ENCODE peak calls at places on chromosomes 6 and 20, in ten cellular contexts. One of them, this sample, is unnamed. For H3K9me3, the result is how much of the 10 kb centered on the place peaks cover.

GRCh38 chr20:18879262-18879661 is 65.7 kb downstream of the SCP2D1 start:
- DNase-seq in adrenal gland: no peak
- DNase-seq in colonic mucosa: no peak
- DNase-seq in breast epithelium: no peak
- DNase-seq in endodermal cell: no peak
- DNase-seq in right cardiac atrium: no peak
- DNase-seq in ascending aorta: no peak
- DNase-seq in psoas muscle: no peak
- DNase-seq in IMR-90: no peak
- DNase-seq in MM.1S: no peak
- DNase-seq in this sample: no peak

GRCh38 chr20:23248524-23248923 is 102.1 kb upstream of the NXT1 start:
- DNase-seq in psoas muscle: no peak
- DNase-seq in IMR-90: no peak
- DNase-seq in adrenal gland: no peak
- DNase-seq in right cardiac atrium: no peak
- DNase-seq in colonic mucosa: no peak
- DNase-seq in endodermal cell: no peak
- DNase-seq in breast epithelium: no peak
- DNase-seq in MM.1S: no peak
- DNase-seq in ascending aorta: no peak
- DNase-seq in this sample: no peak

GRCh38 chr20:12824353-12824752 is 184.4 kb upstream of the SPTLC3 start:
- DNase-seq in breast epithelium: no peak
- DNase-seq in ascending aorta: no peak
- DNase-seq in endodermal cell: no peak
- DNase-seq in IMR-90: no peak
- DNase-seq in colonic mucosa: no peak
- DNase-seq in right cardiac atrium: no peak
- DNase-seq in MM.1S: no peak
- DNase-seq in psoas muscle: no peak
- DNase-seq in adrenal gland: no peak
- DNase-seq in this sample: no peak

GRCh38 chr6:137193256-137194070 is 20.0 kb upstream of the IL22RA2 start:
- DNase-seq in breast epithelium: no peak
- DNase-seq in right cardiac atrium: no peak
- DNase-seq in endodermal cell: no peak
- DNase-seq in colonic mucosa: no peak
- DNase-seq in MM.1S: no peak
- DNase-seq in adrenal gland: no peak
- DNase-seq in psoas muscle: no peak
- DNase-seq in ascending aorta: no peak
- DNase-seq in IMR-90: no peak
- DNase-seq in this sample: no peak

GRCh38 chr6:169905041-169905807 is 153.8 kb downstream of the ERMARD start:
- DNase-seq in psoas muscle: no peak
- DNase-seq in right cardiac atrium: peak
- DNase-seq in colonic mucosa: peak
- DNase-seq in breast epithelium: no peak
- DNase-seq in endodermal cell: no peak
- DNase-seq in MM.1S: no peak
- DNase-seq in ascending aorta: no peak
- DNase-seq in adrenal gland: peak
- DNase-seq in IMR-90: peak
- DNase-seq in this sample: no peak

GRCh38 chr6:5398530-5398929 is 137.2 kb downstream of the FARS2 start:
- DNase-seq in colonic mucosa: no peak
- DNase-seq in endodermal cell: no peak
- DNase-seq in right cardiac atrium: no peak
- DNase-seq in breast epithelium: no peak
- DNase-seq in IMR-90: peak
- DNase-seq in adrenal gland: no peak
- DNase-seq in MM.1S: peak
- DNase-seq in ascending aorta: no peak
- DNase-seq in psoas muscle: no peak
- DNase-seq in this sample: no peak

GRCh38 chr6:127816643-127817042 is 84.2 kb downstream of the THEMIS start:
- DNase-seq in MM.1S: no peak
- DNase-seq in psoas muscle: no peak
- DNase-seq in ascending aorta: no peak
- DNase-seq in IMR-90: no peak
- DNase-seq in breast epithelium: no peak
- DNase-seq in endodermal cell: no peak
- DNase-seq in adrenal gland: no peak
- DNase-seq in right cardiac atrium: no peak
- DNase-seq in colonic mucosa: no peak
- DNase-seq in this sample: no peak

GRCh38 chr6:118542184-118542952 is 5.7 kb upstream of the PLN start:
- DNase-seq in adrenal gland: no peak
- DNase-seq in right cardiac atrium: no peak
- DNase-seq in endodermal cell: no peak
- DNase-seq in psoas muscle: no peak
- DNase-seq in colonic mucosa: no peak
- DNase-seq in MM.1S: no peak
- DNase-seq in IMR-90: peak
- DNase-seq in breast epithelium: no peak
- DNase-seq in ascending aorta: no peak
- DNase-seq in this sample: no peak

GRCh38 chr20:44618318-44618731 is 33.2 kb downstream of the ADA start:
- DNase-seq in IMR-90: no peak
- DNase-seq in ascending aorta: no peak
- DNase-seq in breast epithelium: no peak
- DNase-seq in adrenal gland: no peak
- DNase-seq in psoas muscle: peak
- DNase-seq in MM.1S: no peak
- DNase-seq in colonic mucosa: no peak
- DNase-seq in endodermal cell: no peak
- DNase-seq in right cardiac atrium: peak
- DNase-seq in this sample: peak

GRCh38 chr20:52539891-52540290 is 348.3 kb upstream of the ZFP64 start:
- DNase-seq in psoas muscle: no peak
- DNase-seq in right cardiac atrium: no peak
- DNase-seq in ascending aorta: no peak
- DNase-seq in adrenal gland: no peak
- DNase-seq in breast epithelium: no peak
- DNase-seq in endodermal cell: no peak
- DNase-seq in IMR-90: no peak
- DNase-seq in MM.1S: no peak
- DNase-seq in colonic mucosa: peak
- DNase-seq in this sample: no peak

GRCh38 chr6:36545767-36546663 is 1.3 kb downstream of the STK38 start:
- DNase-seq in IMR-90: peak
- DNase-seq in psoas muscle: no peak
- DNase-seq in endodermal cell: no peak
- DNase-seq in ascending aorta: no peak
- DNase-seq in adrenal gland: peak
- DNase-seq in colonic mucosa: peak
- DNase-seq in MM.1S: peak
- DNase-seq in right cardiac atrium: no peak
- DNase-seq in breast epithelium: no peak
- DNase-seq in this sample: peak

GRCh38 chr20:5863040-5863811 is 87.1 kb downstream of the TRMT6 start:
- DNase-seq in adrenal gland: peak
- DNase-seq in colonic mucosa: no peak
- DNase-seq in breast epithelium: no peak
- DNase-seq in ascending aorta: no peak
- DNase-seq in psoas muscle: peak
- DNase-seq in endodermal cell: no peak
- DNase-seq in right cardiac atrium: no peak
- DNase-seq in IMR-90: peak
- DNase-seq in MM.1S: no peak
- DNase-seq in this sample: no peak

GRCh38 chr20:53983401-53983800 is 87.0 kb downstream of the BCAS1 start:
- DNase-seq in ascending aorta: no peak
- DNase-seq in adrenal gland: no peak
- DNase-seq in MM.1S: no peak
- DNase-seq in psoas muscle: no peak
- DNase-seq in endodermal cell: no peak
- DNase-seq in breast epithelium: no peak
- DNase-seq in colonic mucosa: no peak
- DNase-seq in IMR-90: no peak
- DNase-seq in right cardiac atrium: no peak
- DNase-seq in this sample: no peak

GRCh38 chr6:131979515-131980337 is 28.6 kb upstream of the CCN2 start:
- DNase-seq in adrenal gland: no peak
- DNase-seq in right cardiac atrium: no peak
- DNase-seq in IMR-90: peak
- DNase-seq in MM.1S: no peak
- DNase-seq in colonic mucosa: no peak
- DNase-seq in endodermal cell: no peak
- DNase-seq in breast epithelium: no peak
- DNase-seq in psoas muscle: no peak
- DNase-seq in ascending aorta: no peak
- DNase-seq in this sample: no peak

GRCh38 chr20:19322061-19322985 is 109.9 kb downstream of the SLC24A3 start:
- DNase-seq in MM.1S: no peak
- DNase-seq in ascending aorta: no peak
- DNase-seq in right cardiac atrium: no peak
- DNase-seq in adrenal gland: no peak
- DNase-seq in IMR-90: no peak
- DNase-seq in psoas muscle: no peak
- DNase-seq in colonic mucosa: no peak
- DNase-seq in breast epithelium: no peak
- DNase-seq in endodermal cell: no peak
- DNase-seq in this sample: no peak

GRCh38 chr6:138468320-138469015 is 30.8 kb downstream of the NHSL1 start:
- DNase-seq in psoas muscle: no peak
- DNase-seq in breast epithelium: no peak
- DNase-seq in colonic mucosa: no peak
- DNase-seq in right cardiac atrium: no peak
- DNase-seq in MM.1S: no peak
- DNase-seq in IMR-90: peak
- DNase-seq in adrenal gland: no peak
- DNase-seq in ascending aorta: no peak
- DNase-seq in endodermal cell: no peak
- DNase-seq in this sample: no peak

GRCh38 chr6:125748534-125749111 is 809 bp upstream of the HEY2 start:
- DNase-seq in psoas muscle: no peak
- DNase-seq in ascending aorta: no peak
- DNase-seq in right cardiac atrium: no peak
- DNase-seq in colonic mucosa: peak
- DNase-seq in adrenal gland: no peak
- DNase-seq in IMR-90: peak
- DNase-seq in endodermal cell: no peak
- DNase-seq in breast epithelium: no peak
- DNase-seq in MM.1S: no peak
- DNase-seq in this sample: no peak

DNA sequence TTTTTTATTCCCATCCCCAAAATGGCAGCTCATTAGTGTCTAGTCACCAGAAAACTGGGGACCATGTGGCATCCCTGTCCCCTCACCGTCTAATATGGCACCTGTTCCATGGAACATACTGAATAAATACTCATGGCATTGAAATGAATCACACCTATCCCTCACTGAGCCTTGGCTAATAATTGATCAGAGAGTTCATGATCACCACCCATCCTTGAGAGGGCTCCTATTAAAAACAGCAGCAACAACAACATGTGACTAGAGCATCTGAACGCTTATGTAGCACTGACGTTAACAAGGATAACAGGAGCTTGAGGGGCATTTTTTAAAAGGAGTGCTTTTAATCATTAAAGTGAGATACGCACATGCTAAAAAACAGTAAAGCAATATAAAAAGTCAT is 1111.6 kb upstream of the FLRT3 start:
- DNase-seq in breast epithelium: no peak
- DNase-seq in endodermal cell: no peak
- DNase-seq in colonic mucosa: no peak
- DNase-seq in psoas muscle: no peak
- DNase-seq in adrenal gland: no peak
- DNase-seq in MM.1S: no peak
- DNase-seq in IMR-90: no peak
- DNase-seq in ascending aorta: no peak
- DNase-seq in right cardiac atrium: no peak
- DNase-seq in this sample: no peak
- H3K9me3 ChIP-seq in breast epithelium: under half
- H3K9me3 ChIP-seq in endodermal cell: under half
- H3K9me3 ChIP-seq in colonic mucosa: under half
- H3K9me3 ChIP-seq in psoas muscle: under half
- H3K9me3 ChIP-seq in adrenal gland: under half
- H3K9me3 ChIP-seq in MM.1S: under half
- H3K9me3 ChIP-seq in IMR-90: under half
- H3K9me3 ChIP-seq in ascending aorta: under half
- H3K9me3 ChIP-seq in right cardiac atrium: under half
- H3K9me3 ChIP-seq in this sample: under half

DNA sequence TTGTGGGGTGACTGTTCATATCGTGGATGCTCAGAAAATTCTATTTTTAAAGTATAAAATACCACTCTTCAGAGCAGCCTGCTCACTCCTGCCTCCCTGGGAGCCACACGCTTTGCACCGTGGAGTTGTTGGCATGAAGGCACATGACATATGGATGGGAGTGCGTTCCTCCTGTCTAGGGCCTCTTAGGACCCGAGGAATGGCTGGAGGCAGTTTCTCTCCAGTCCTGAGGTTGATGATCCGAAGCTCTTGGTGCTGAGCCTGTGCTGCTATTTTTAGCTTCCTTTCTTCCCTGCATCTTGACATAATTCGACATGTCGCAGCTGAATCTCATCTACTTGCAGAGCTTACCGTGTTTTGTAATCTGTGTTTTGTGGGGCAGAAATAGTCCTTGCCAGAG is 73.9 kb downstream of the PHACTR3 start:
- DNase-seq in endodermal cell: no peak
- DNase-seq in MM.1S: no peak
- DNase-seq in breast epithelium: no peak
- DNase-seq in right cardiac atrium: no peak
- DNase-seq in colonic mucosa: no peak
- DNase-seq in psoas muscle: no peak
- DNase-seq in adrenal gland: peak
- DNase-seq in ascending aorta: no peak
- DNase-seq in IMR-90: no peak
- DNase-seq in this sample: no peak
- H3K9me3 ChIP-seq in endodermal cell: under half
- H3K9me3 ChIP-seq in MM.1S: under half
- H3K9me3 ChIP-seq in breast epithelium: under half
- H3K9me3 ChIP-seq in right cardiac atrium: under half
- H3K9me3 ChIP-seq in colonic mucosa: under half
- H3K9me3 ChIP-seq in psoas muscle: under half
- H3K9me3 ChIP-seq in adrenal gland: under half
- H3K9me3 ChIP-seq in ascending aorta: under half
- H3K9me3 ChIP-seq in IMR-90: under half
- H3K9me3 ChIP-seq in this sample: under half

GRCh38 chr20:55186228-55186627 is 710.8 kb downstream of the DOK5 start:
- DNase-seq in IMR-90: no peak
- DNase-seq in right cardiac atrium: no peak
- DNase-seq in breast epithelium: no peak
- DNase-seq in colonic mucosa: no peak
- DNase-seq in ascending aorta: no peak
- DNase-seq in adrenal gland: no peak
- DNase-seq in psoas muscle: no peak
- DNase-seq in MM.1S: no peak
- DNase-seq in endodermal cell: no peak
- DNase-seq in this sample: no peak
- H3K9me3 ChIP-seq in IMR-90: under half
- H3K9me3 ChIP-seq in right cardiac atrium: under half
- H3K9me3 ChIP-seq in breast epithelium: under half
- H3K9me3 ChIP-seq in colonic mucosa: under half
- H3K9me3 ChIP-seq in ascending aorta: under half
- H3K9me3 ChIP-seq in adrenal gland: under half
- H3K9me3 ChIP-seq in psoas muscle: under half
- H3K9me3 ChIP-seq in MM.1S: under half
- H3K9me3 ChIP-seq in endodermal cell: under half
- H3K9me3 ChIP-seq in this sample: under half

GRCh38 chr6:168130168-168130651 is 51.2 kb upstream of the FRMD1 start:
- DNase-seq in colonic mucosa: peak
- DNase-seq in IMR-90: no peak
- DNase-seq in psoas muscle: no peak
- DNase-seq in MM.1S: no peak
- DNase-seq in right cardiac atrium: no peak
- DNase-seq in breast epithelium: peak
- DNase-seq in ascending aorta: no peak
- DNase-seq in adrenal gland: no peak
- DNase-seq in endodermal cell: peak
- DNase-seq in this sample: no peak
- H3K9me3 ChIP-seq in colonic mucosa: under half
- H3K9me3 ChIP-seq in IMR-90: under half
- H3K9me3 ChIP-seq in psoas muscle: under half
- H3K9me3 ChIP-seq in MM.1S: under half
- H3K9me3 ChIP-seq in right cardiac atrium: under half
- H3K9me3 ChIP-seq in breast epithelium: under half
- H3K9me3 ChIP-seq in ascending aorta: under half
- H3K9me3 ChIP-seq in adrenal gland: under half
- H3K9me3 ChIP-seq in endodermal cell: under half
- H3K9me3 ChIP-seq in this sample: under half